ENCODE peak calls at places on chromosomes 6 and 20, in four cellular contexts. Q, R, Z and N are unnamed samples.

GRCh38 chr6:30130887-30131862 is 4.8 kb upstream of the TRIM40 start:
- DNase-seq in Q (peak), R (peak), Z (peak), N (peak)

GRCh38 chr20:50445367-50446151 is 64.6 kb upstream of the PTPN1 start:
- DNase-seq in Q (no peak), R (no peak), Z (no peak), N (no peak)

GRCh38 chr6:34196116-34196832 is 40.4 kb upstream of the HMGA1 start:
- DNase-seq in Q (peak), R (peak), Z (peak), N (peak)

GRCh38 chr20:47125553-47126373 is 230.7 kb downstream of the ZMYND8 start:
- DNase-seq in Q (no peak), R (peak), Z (no peak), N (peak)

GRCh38 chr6:17505062-17505476 is 95.0 kb upstream of the FAM8A1 start:
- DNase-seq in Q (no peak), R (no peak), Z (no peak), N (no peak)

GRCh38 chr6:53741417-53741816 is 53.4 kb upstream of the LRRC1 start:
- DNase-seq in Q (no peak), R (no peak), Z (no peak), N (no peak)

GRCh38 chr20:805713-806112 is 27.8 kb upstream of the FAM110A start:
- DNase-seq in Q (no peak), R (peak), Z (no peak), N (no peak)

GRCh38 chr6:109336221-109336955 is 45.9 kb downstream of the CD164 start:
- DNase-seq in Q (peak), R (no peak), Z (peak), N (peak)

GRCh38 chr6:109379706-109380105 is 2.6 kb downstream of the CD164 start:
- DNase-seq in Q (no peak), R (no peak), Z (no peak), N (no peak)

GRCh38 chr6:36914227-36914794 is 28.6 kb downstream of the C6orf89 start:
- DNase-seq in Q (no peak), R (peak), Z (peak), N (no peak)

GRCh38 chr6:152318278-152318677 is 318.9 kb downstream of the SYNE1 start:
- DNase-seq in Q (peak), R (no peak), Z (no peak), N (no peak)

GRCh38 chr20:58583141-58583540 is 67.9 kb upstream of the APCDD1L start:
- DNase-seq in Q (no peak), R (no peak), Z (no peak), N (no peak)

GRCh38 chr20:47922280-47922675 is 137.0 kb upstream of the SULF2 start:
- DNase-seq in Q (no peak), R (no peak), Z (no peak), N (no peak)

GRCh38 chr6:125984311-125984710 is 2.0 kb upstream of the TRMT11 start:
- DNase-seq in Q (no peak), R (no peak), Z (no peak), N (no peak)

GRCh38 chr6:125985522-125985921 is 818 bp upstream of the TRMT11 start:
- DNase-seq in Q (no peak), R (no peak), Z (no peak), N (no peak)

GRCh38 chr6:125986295-125986955 is at the start of gene TRMT11:
- DNase-seq in Q (peak), R (peak), Z (peak), N (peak)

GRCh38 chr6:125986956-125987617 is 747 bp downstream of the TRMT11 start:
- DNase-seq in Q (no peak), R (no peak), Z (peak), N (no peak)

GRCh38 chr6:125985967-125986294 is 409 bp upstream of the TRMT11 start:
- DNase-seq in Q (no peak), R (no peak), Z (no peak), N (no peak)
- TF ChIP-seq CTCF in Q (no peak), R (no peak), Z (no peak), N (no peak)

DNA sequence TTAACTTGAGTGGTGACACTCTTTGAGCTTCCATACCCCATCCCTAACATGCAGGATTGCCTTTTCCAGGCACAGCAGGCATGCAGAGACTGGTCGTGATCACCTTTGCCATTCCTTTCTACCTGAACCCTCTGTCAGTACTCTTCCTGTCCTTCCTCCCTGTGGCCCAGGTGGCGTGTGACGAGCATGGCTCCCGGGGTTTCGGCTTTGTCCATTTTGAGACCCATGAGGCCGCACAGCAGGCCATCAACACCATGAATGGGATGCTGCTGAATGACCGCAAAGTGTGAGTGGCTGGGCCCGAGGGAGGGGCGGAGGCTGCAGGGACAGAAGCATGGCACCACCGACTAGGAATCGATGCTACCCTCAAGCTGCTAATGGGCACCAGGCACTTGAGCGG is 6.7 kb downstream of the PABPC1L start:
- DNase-seq in Q (no peak), R (peak), Z (no peak), N (no peak)
- H3K4me3 ChIP-seq in Q (no peak), R (no peak), Z (no peak), N (no peak)

GRCh38 chr6:21229061-21229460 is 364.5 kb upstream of the SOX4 start:
- DNase-seq in Q (no peak), R (peak), Z (no peak), N (no peak)

GRCh38 chr6:21228411-21228810 is 365.1 kb upstream of the SOX4 start:
- DNase-seq in Q (no peak), R (no peak), Z (no peak), N (no peak)

GRCh38 chr6:21230536-21230935 is 363.0 kb upstream of the SOX4 start:
- DNase-seq in Q (no peak), R (no peak), Z (no peak), N (no peak)

GRCh38 chr6:21227486-21227885 is 366.1 kb upstream of the SOX4 start:
- DNase-seq in Q (no peak), R (no peak), Z (no peak), N (no peak)
- TF ChIP-seq CTCF in Q (no peak), R (no peak), Z (no peak), N (no peak)

GRCh38 chr6:52527436-52527835 is 49.4 kb downstream of the TRAM2 start:
- DNase-seq in Q (no peak), R (no peak), Z (no peak), N (no peak)

GRCh38 chr6:52523363-52524207 is 53.3 kb downstream of the TRAM2 start:
- DNase-seq in Q (no peak), R (no peak), Z (no peak), N (no peak)

GRCh38 chr6:52526634-52527033 is 50.2 kb downstream of the TRAM2 start:
- DNase-seq in Q (no peak), R (no peak), Z (no peak), N (no peak)

GRCh38 chr6:52522655-52523054 is 54.2 kb downstream of the TRAM2 start:
- DNase-seq in Q (no peak), R (no peak), Z (peak), N (no peak)

GRCh38 chr6:52524921-52525320 is 51.9 kb downstream of the TRAM2 start:
- DNase-seq in Q (no peak), R (peak), Z (no peak), N (no peak)
- H3K4me3 ChIP-seq in Q (no peak), R (no peak), Z (no peak), N (no peak)

DNA sequence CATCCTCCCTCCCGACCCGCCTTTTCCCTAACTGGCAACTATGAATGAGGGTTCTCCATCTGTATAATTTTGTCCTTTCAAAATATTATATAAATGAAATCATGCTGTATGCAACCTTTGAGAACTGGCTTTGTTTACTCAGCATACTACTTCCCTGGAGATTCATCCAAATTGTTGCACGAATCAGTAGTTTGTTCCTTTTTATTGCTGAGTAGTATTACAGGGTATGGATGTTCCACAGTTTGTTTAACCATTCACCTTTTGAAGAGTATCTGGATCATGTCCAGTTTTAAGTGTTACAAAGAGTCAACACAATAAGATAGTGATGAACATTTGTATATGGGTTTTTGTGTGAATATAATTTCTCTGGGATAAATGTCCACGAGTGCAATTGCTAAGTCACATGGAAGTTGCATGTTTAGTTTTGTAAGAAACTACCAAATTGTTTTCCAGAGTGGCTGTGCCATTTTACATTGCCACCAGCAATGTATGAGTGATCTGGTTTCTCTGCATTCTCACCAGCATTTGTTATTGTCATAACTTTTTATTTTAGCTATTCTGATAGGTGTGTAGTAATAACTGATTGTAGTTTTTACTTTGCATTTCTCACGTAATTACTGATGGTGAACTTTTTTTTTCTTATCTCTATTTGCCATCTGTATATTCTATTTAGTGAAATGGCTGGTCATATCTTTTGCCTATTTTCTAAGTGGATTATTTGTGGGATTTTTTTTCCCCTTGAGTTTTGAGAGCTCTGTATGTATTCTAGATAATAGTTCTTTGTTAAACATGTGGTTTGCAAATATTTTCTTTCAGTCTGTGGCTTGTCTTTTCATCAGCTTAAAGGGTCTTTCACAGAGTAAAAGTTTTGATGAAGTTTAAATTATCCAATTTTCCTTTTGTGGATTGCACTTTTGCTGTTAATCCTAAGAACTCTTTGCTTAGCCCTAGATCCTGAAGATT is 14.4 kb upstream of the RNF24 start:
- DNase-seq in Q (no peak), R (no peak), Z (no peak), N (peak)
- TF ChIP-seq CTCF in Q (no peak), R (no peak), Z (no peak), N (no peak)

DNA sequence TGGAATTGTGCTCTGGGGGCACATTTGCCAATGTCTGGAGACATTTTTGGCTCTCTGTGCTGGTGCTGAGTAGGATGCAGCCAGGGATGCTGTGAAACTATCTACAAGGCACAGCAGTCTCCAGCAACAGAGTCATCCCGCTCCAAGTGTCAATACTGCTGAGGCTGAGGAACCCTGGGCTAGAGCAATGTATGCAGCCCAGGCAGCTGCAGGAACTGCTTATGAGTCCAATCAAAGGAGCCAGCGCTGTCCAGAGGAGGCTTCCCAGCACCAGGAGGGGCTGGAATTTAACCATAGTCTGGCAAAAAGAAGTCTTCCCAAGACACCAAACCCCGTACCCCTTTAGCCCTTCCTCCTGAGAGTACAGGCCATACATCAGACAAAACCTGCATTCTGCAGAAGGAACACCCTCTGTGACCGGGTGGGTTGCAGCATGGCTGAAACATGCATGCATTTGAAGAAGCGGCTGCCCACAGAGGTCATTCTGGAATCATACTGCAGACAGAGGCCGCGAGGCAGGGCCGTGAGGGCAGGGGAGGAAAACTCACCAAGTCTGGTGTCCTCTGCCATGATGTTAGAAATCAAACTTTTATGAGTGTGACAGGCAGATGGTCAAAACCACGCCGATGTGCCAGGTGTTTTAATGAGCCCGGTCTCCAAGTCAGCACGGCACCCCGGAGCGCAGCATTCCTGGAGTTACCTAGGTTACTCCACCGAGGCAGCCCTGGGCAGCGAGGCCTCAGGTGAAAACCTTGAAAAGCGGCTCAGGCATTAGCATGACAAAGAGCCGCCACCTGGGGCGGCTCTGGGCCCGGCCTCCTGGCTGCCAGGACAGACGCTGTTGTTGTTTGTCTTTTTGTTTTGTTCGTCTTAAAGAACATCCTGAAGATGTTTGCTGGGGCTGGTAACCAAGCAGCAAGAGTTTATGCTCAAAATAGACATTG is 255.4 kb downstream of the ERMARD start:
- DNase-seq in Q (no peak), R (peak), Z (no peak), N (no peak)
- H3K4me3 ChIP-seq in Q (no peak), R (peak), Z (no peak), N (no peak)

GRCh38 chr6:144244688-144245087 is 40.4 kb upstream of the UTRN start:
- DNase-seq in Q (no peak), R (no peak), Z (no peak), N (no peak)
- TF ChIP-seq CTCF in Q (no peak), R (no peak), Z (no peak), N (no peak)

GRCh38 chr20:61780066-61780465 is 285.6 kb downstream of the TAF4 start:
- DNase-seq in Q (no peak), R (no peak), Z (no peak), N (no peak)
- H3K4me3 ChIP-seq in Q (no peak), R (no peak), Z (no peak), N (no peak)